ENCODE peak calls at places on chromosomes 13 and 19, in five cellular contexts. One of them, this sample, is unnamed.

GRCh38 chr19:34368338-34368737 is 3.3 kb downstream of the GPI start:
- DNase-seq in GM23338: no peak
- DNase-seq in A549: no peak
- DNase-seq in HL-60: no peak
- DNase-seq in SK-N-SH: no peak
- DNase-seq in this sample: no peak

GRCh38 chr19:29529646-29530548 is 4.1 kb downstream of the VSTM2B start:
- DNase-seq in GM23338: peak
- DNase-seq in A549: no peak
- DNase-seq in HL-60: no peak
- DNase-seq in SK-N-SH: peak
- DNase-seq in this sample: no peak

GRCh38 chr13:44921931-44922758 is 67.1 kb downstream of the NUFIP1 start:
- DNase-seq in GM23338: no peak
- DNase-seq in A549: peak
- DNase-seq in HL-60: no peak
- DNase-seq in SK-N-SH: no peak
- DNase-seq in this sample: peak

GRCh38 chr13:60969659-60970058 is 446.0 kb downstream of the PCDH20 start:
- DNase-seq in GM23338: no peak
- DNase-seq in A549: no peak
- DNase-seq in HL-60: no peak
- DNase-seq in SK-N-SH: no peak
- DNase-seq in this sample: no peak

GRCh38 chr13:114132419-114133121 is at the start of gene RASA3:
- DNase-seq in GM23338: peak
- DNase-seq in A549: peak
- DNase-seq in HL-60: no peak
- DNase-seq in SK-N-SH: peak
- DNase-seq in this sample: no peak

GRCh38 chr19:36745870-36746269 is 26.7 kb downstream of the ZNF850 start:
- DNase-seq in GM23338: no peak
- DNase-seq in A549: no peak
- DNase-seq in HL-60: no peak
- DNase-seq in SK-N-SH: no peak
- DNase-seq in this sample: no peak

GRCh38 chr19:6556480-6556879 is 25.7 kb downstream of the TNFSF9 start:
- DNase-seq in GM23338: no peak
- DNase-seq in A549: no peak
- DNase-seq in HL-60: no peak
- DNase-seq in SK-N-SH: no peak
- DNase-seq in this sample: no peak

GRCh38 chr19:27736225-27736624 is 1476.7 kb downstream of the UQCRFS1 start:
- DNase-seq in GM23338: no peak
- DNase-seq in A549: no peak
- DNase-seq in HL-60: no peak
- DNase-seq in SK-N-SH: no peak
- DNase-seq in this sample: no peak

GRCh38 chr19:8924283-8924682 is 85.9 kb downstream of the MUC16 start:
- DNase-seq in GM23338: no peak
- DNase-seq in A549: no peak
- DNase-seq in HL-60: no peak
- DNase-seq in SK-N-SH: no peak
- DNase-seq in this sample: no peak

GRCh38 chr13:104114111-104114510 is 1047.9 kb upstream of the SLC10A2 start:
- DNase-seq in GM23338: no peak
- DNase-seq in A549: no peak
- DNase-seq in HL-60: peak
- DNase-seq in SK-N-SH: no peak
- DNase-seq in this sample: no peak

GRCh38 chr19:13839193-13839937 is 37.6 kb upstream of the NANOS3 start:
- DNase-seq in GM23338: peak
- DNase-seq in A549: no peak
- DNase-seq in HL-60: peak
- DNase-seq in SK-N-SH: peak
- DNase-seq in this sample: no peak

GRCh38 chr13:27556109-27556508 is 64.2 kb downstream of the LNX2 start:
- DNase-seq in GM23338: no peak
- DNase-seq in A549: no peak
- DNase-seq in HL-60: no peak
- DNase-seq in SK-N-SH: no peak
- DNase-seq in this sample: no peak

GRCh38 chr19:42370068-42370520 is 20.0 kb downstream of the CNFN start:
- DNase-seq in GM23338: peak
- DNase-seq in A549: no peak
- DNase-seq in HL-60: no peak
- DNase-seq in SK-N-SH: no peak
- DNase-seq in this sample: no peak

GRCh38 chr13:58855283-58855682 is 1223.7 kb downstream of the PCDH17 start:
- DNase-seq in GM23338: no peak
- DNase-seq in A549: no peak
- DNase-seq in HL-60: no peak
- DNase-seq in SK-N-SH: no peak
- DNase-seq in this sample: no peak

GRCh38 chr19:8194528-8195275 is 14.5 kb upstream of the CERS4 start:
- DNase-seq in GM23338: no peak
- DNase-seq in A549: no peak
- DNase-seq in HL-60: no peak
- DNase-seq in SK-N-SH: no peak
- DNase-seq in this sample: no peak

GRCh38 chr19:38250821-38251563 is 5.2 kb downstream of the PPP1R14A start:
- DNase-seq in GM23338: peak
- DNase-seq in A549: no peak
- DNase-seq in HL-60: no peak
- DNase-seq in SK-N-SH: no peak
- DNase-seq in this sample: no peak

GRCh38 chr19:4633140-4633967 is 6.0 kb upstream of the TNFAIP8L1 start:
- DNase-seq in GM23338: peak
- DNase-seq in A549: peak
- DNase-seq in HL-60: peak
- DNase-seq in SK-N-SH: peak
- DNase-seq in this sample: peak

GRCh38 chr19:45577111-45577905 is 7.3 kb downstream of the OPA3 start:
- DNase-seq in GM23338: peak
- DNase-seq in A549: peak
- DNase-seq in HL-60: no peak
- DNase-seq in SK-N-SH: no peak
- DNase-seq in this sample: no peak

GRCh38 chr19:7869910-7870511 is 4.2 kb downstream of the PRR36 start:
- DNase-seq in GM23338: peak
- DNase-seq in A549: no peak
- DNase-seq in HL-60: no peak
- DNase-seq in SK-N-SH: peak
- DNase-seq in this sample: no peak

GRCh38 chr19:12938536-12939291 is at the start of gene CALR:
- DNase-seq in GM23338: no peak
- DNase-seq in A549: no peak
- DNase-seq in HL-60: no peak
- DNase-seq in SK-N-SH: no peak
- DNase-seq in this sample: no peak

GRCh38 chr13:93248627-93249047 is 22.0 kb downstream of the GPC6 start:
- DNase-seq in GM23338: peak
- DNase-seq in A549: no peak
- DNase-seq in HL-60: no peak
- DNase-seq in SK-N-SH: peak
- DNase-seq in this sample: no peak

GRCh38 chr19:10769533-10770491 is 51.9 kb downstream of the DNM2 start:
- DNase-seq in GM23338: peak
- DNase-seq in A549: no peak
- DNase-seq in HL-60: no peak
- DNase-seq in SK-N-SH: peak
- DNase-seq in this sample: no peak

DNA sequence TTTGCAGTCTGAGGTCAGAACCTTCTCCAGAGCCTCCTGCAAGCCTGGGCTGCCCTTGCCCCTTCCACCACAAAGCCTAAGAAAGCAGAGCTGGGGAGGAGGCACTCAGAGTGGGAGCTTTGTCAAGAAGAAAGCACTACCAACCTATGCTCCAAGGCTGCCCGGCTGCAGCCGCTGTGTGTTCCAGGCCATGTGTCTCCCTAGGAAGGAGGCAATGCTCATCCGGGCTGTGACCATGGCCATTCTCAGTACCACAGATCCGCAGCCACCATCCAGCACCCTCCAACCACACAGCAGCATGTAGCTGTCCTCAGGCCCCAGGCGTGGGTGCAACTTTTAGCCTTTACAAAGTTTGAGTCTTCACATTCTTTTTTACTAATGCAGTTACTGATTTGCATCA is 22.0 kb downstream of the CARS2 start:
- DNase-seq in GM23338: no peak
- DNase-seq in A549: no peak
- DNase-seq in HL-60: no peak
- DNase-seq in SK-N-SH: no peak
- DNase-seq in this sample: no peak
- TF ChIP-seq REST in GM23338: no peak
- TF ChIP-seq REST in A549: no peak
- TF ChIP-seq REST in HL-60: no peak
- TF ChIP-seq REST in SK-N-SH: no peak
- TF ChIP-seq REST in this sample: no peak

DNA sequence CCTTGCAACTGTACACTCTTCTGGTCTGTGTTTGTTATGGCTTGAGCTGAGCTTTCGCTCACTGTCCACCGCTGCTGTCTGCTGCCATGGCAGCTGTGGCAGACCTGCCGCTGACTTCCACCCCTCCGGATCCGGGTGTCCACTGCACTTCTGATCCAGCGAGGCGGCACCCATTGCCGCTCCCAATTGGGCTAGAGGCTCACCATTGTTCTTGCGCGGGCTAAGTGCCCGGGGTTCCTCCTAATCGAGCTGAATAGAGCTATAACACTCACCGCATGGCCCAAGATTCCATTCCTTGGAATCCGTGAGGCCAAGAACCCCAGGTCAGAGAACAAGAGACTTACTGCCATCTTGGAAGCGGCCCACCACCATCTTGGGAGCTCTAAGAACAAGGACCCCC is 2.2 kb upstream of the PSMC4 start:
- DNase-seq in GM23338: no peak
- DNase-seq in A549: no peak
- DNase-seq in HL-60: no peak
- DNase-seq in SK-N-SH: no peak
- DNase-seq in this sample: no peak
- TF ChIP-seq REST in GM23338: no peak
- TF ChIP-seq REST in A549: no peak
- TF ChIP-seq REST in HL-60: no peak
- TF ChIP-seq REST in SK-N-SH: no peak
- TF ChIP-seq REST in this sample: no peak

GRCh38 chr13:80814541-80814940 is 473.6 kb upstream of the SPRY2 start:
- DNase-seq in GM23338: no peak
- DNase-seq in A549: no peak
- DNase-seq in HL-60: no peak
- DNase-seq in SK-N-SH: no peak
- DNase-seq in this sample: no peak
- TF ChIP-seq REST in GM23338: no peak
- TF ChIP-seq REST in A549: no peak
- TF ChIP-seq REST in HL-60: no peak
- TF ChIP-seq REST in SK-N-SH: no peak
- TF ChIP-seq REST in this sample: no peak

GRCh38 chr13:106029901-106030300 is 505.6 kb downstream of the EFNB2 start:
- DNase-seq in GM23338: no peak
- DNase-seq in A549: no peak
- DNase-seq in HL-60: no peak
- DNase-seq in SK-N-SH: no peak
- DNase-seq in this sample: no peak

GRCh38 chr13:106038752-106039151 is 496.7 kb downstream of the EFNB2 start:
- DNase-seq in GM23338: no peak
- DNase-seq in A549: no peak
- DNase-seq in HL-60: no peak
- DNase-seq in SK-N-SH: no peak
- DNase-seq in this sample: no peak

GRCh38 chr13:106036870-106037269 is 498.6 kb downstream of the EFNB2 start:
- DNase-seq in GM23338: peak
- DNase-seq in A549: no peak
- DNase-seq in HL-60: no peak
- DNase-seq in SK-N-SH: peak
- DNase-seq in this sample: no peak

GRCh38 chr13:106033634-106034033 is 501.8 kb downstream of the EFNB2 start:
- DNase-seq in GM23338: peak
- DNase-seq in A549: peak
- DNase-seq in HL-60: peak
- DNase-seq in SK-N-SH: no peak
- DNase-seq in this sample: no peak

DNA sequence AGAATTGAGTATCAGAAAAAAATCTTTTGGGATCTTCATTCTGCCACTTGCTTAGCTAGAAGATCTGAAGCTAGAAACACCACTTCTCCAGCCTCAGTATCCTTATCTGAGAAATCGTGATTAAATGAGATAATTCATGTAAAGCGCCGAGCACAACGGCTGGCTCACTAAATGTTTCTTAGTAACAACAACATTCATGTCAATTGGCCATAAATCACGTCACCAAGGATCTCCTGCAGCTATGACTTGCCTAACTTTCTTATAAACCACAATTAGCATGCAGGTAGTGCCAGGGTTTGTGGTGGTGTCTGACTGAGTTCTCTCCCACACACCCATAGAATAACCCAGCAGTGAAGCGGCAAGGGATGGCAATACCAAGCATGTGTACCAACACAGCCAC is 501.3 kb downstream of the EFNB2 start:
- DNase-seq in GM23338: no peak
- DNase-seq in A549: no peak
- DNase-seq in HL-60: no peak
- DNase-seq in SK-N-SH: no peak
- DNase-seq in this sample: no peak
- TF ChIP-seq REST in GM23338: no peak
- TF ChIP-seq REST in A549: no peak
- TF ChIP-seq REST in HL-60: no peak
- TF ChIP-seq REST in SK-N-SH: no peak
- TF ChIP-seq REST in this sample: no peak

GRCh38 chr13:73809561-73809960 is 324.6 kb downstream of the KLF12 start:
- DNase-seq in GM23338: no peak
- DNase-seq in A549: no peak
- DNase-seq in HL-60: no peak
- DNase-seq in SK-N-SH: no peak
- DNase-seq in this sample: no peak
- TF ChIP-seq REST in GM23338: no peak
- TF ChIP-seq REST in A549: no peak
- TF ChIP-seq REST in HL-60: no peak
- TF ChIP-seq REST in SK-N-SH: no peak
- TF ChIP-seq REST in this sample: no peak

GRCh38 chr13:50845211-50845610 is 1.7 kb upstream of the DLEU7 start:
- DNase-seq in GM23338: no peak
- DNase-seq in A549: no peak
- DNase-seq in HL-60: no peak
- DNase-seq in SK-N-SH: no peak
- DNase-seq in this sample: no peak
- TF ChIP-seq REST in GM23338: no peak
- TF ChIP-seq REST in A549: no peak
- TF ChIP-seq REST in HL-60: no peak
- TF ChIP-seq REST in SK-N-SH: no peak
- TF ChIP-seq REST in this sample: no peak